ENCODE peak calls at places on chromosomes 4 and X, in five cellular contexts. J is AG09309, L is HL-60, T is breast epithelium, S is suprapubic skin. U is an unnamed sample.

GRCh38 chr4:110163327-110164070 is 34.9 kb downstream of the ELOVL6 start:
- DNase-seq in J (peak), T (no peak), S (no peak), L (no peak), U (no peak)

GRCh38 chrX:121308276-121308805 is 260.9 kb downstream of the GLUD2 start:
- DNase-seq in J (peak), S (no peak), L (peak), T (no peak), U (no peak)

GRCh38 chr4:65669981-65670330 is 333 bp downstream of the EPHA5 start:
- DNase-seq in T (no peak), L (no peak), S (no peak), J (no peak), U (no peak)

GRCh38 chr4:154082760-154083530 is 294.1 kb upstream of the SFRP2 start:
- DNase-seq in T (no peak), J (no peak), S (no peak), L (no peak), U (no peak)

GRCh38 chr4:47533689-47534347 is 48.7 kb downstream of the ATP10D start:
- DNase-seq in S (no peak), J (no peak), T (no peak), L (no peak), U (no peak)

GRCh38 chr4:110614981-110615365 is 7.9 kb downstream of the PITX2 start:
- DNase-seq in L (no peak), S (no peak), J (no peak), T (no peak), U (no peak)

GRCh38 chr4:182530451-182530850 is 287.2 kb downstream of the TENM3 start:
- DNase-seq in J (no peak), L (no peak), T (no peak), S (no peak), U (no peak)

GRCh38 chr4:110733901-110734300 is 111.0 kb upstream of the PITX2 start:
- DNase-seq in J (no peak), L (no peak), T (no peak), S (no peak), U (no peak)

GRCh38 chr4:157290622-157291021 is 70.1 kb downstream of the GRIA2 start:
- DNase-seq in J (no peak), T (no peak), S (no peak), L (no peak), U (no peak)

GRCh38 chr4:174228988-174229387 is 54.5 kb downstream of the FBXO8 start:
- DNase-seq in L (no peak), J (no peak), S (no peak), T (no peak), U (no peak)

GRCh38 chr4:76363556-76364290 is 57.2 kb downstream of the STBD1 start:
- DNase-seq in T (no peak), L (no peak), S (no peak), J (no peak), U (no peak)

GRCh38 chr4:43132010-43132582 is 239.6 kb downstream of the GRXCR1 start:
- DNase-seq in S (no peak), T (no peak), J (no peak), L (peak), U (peak)

GRCh38 chr4:87219648-87220093 is 747 bp downstream of the KLHL8 start:
- DNase-seq in T (no peak), S (no peak), L (peak), J (no peak), U (no peak)

GRCh38 chr4:153332936-153333335 is 11.6 kb upstream of the MND1 start:
- DNase-seq in S (no peak), T (no peak), L (no peak), J (no peak), U (no peak)

GRCh38 chrX:46203115-46203514 is 342.1 kb downstream of the ZNF674 start:
- DNase-seq in S (no peak), T (no peak), J (no peak), L (no peak), U (no peak)

GRCh38 chr4:95304898-95305297 is 243.9 kb downstream of the UNC5C start:
- DNase-seq in T (no peak), S (no peak), L (no peak), J (no peak), U (no peak)

GRCh38 chrX:16573781-16574180 is 76.2 kb upstream of the S100G start:
- DNase-seq in T (no peak), S (no peak), J (peak), L (no peak), U (no peak)

GRCh38 chr4:165398570-165398969 is 19.8 kb downstream of the CPE start:
- DNase-seq in L (no peak), T (no peak), J (no peak), S (no peak), U (no peak)

GRCh38 chr4:155509619-155510018 is 132.9 kb upstream of the MAP9 start:
- DNase-seq in S (no peak), T (no peak), L (no peak), J (no peak), U (no peak)

GRCh38 chr4:150145950-150146340 is 67.7 kb downstream of the DCLK2 start:
- DNase-seq in L (no peak), J (no peak), T (no peak), S (no peak), U (no peak)

GRCh38 chrX:119997570-119997969 is 54.0 kb upstream of the NKAP start:
- DNase-seq in T (no peak), S (no peak), J (no peak), L (no peak), U (no peak)

GRCh38 chrX:119999087-119999634 is 55.6 kb upstream of the NKAP start:
- DNase-seq in T (no peak), J (no peak), L (no peak), S (no peak), U (no peak)

GRCh38 chrX:119996069-119996468 is 52.5 kb upstream of the NKAP start:
- DNase-seq in J (no peak), L (no peak), T (no peak), S (no peak), U (no peak)

GRCh38 chrX:120000490-120001246 is 57.1 kb upstream of the NKAP start:
- DNase-seq in T (no peak), J (no peak), L (no peak), S (no peak), U (no peak)

GRCh38 chrX:119996600-119997524 is 53.3 kb upstream of the NKAP start:
- DNase-seq in S (no peak), L (no peak), T (no peak), J (no peak), U (no peak)
- H3K4me3 ChIP-seq in S (no peak), L (no peak), T (no peak), J (no peak), U (no peak)

GRCh38 chr4:785332-786073 is 40.4 kb downstream of the CPLX1 start:
- DNase-seq in S (no peak), T (no peak), J (no peak), L (no peak), U (no peak)
- H3K4me3 ChIP-seq in S (peak), T (peak), J (no peak), L (no peak), U (peak)

GRCh38 chr4:41635441-41635840 is 97.5 kb downstream of the LIMCH1 start:
- DNase-seq in J (no peak), S (no peak), T (no peak), L (no peak), U (no peak)

GRCh38 chr4:41639291-41639690 is 101.3 kb downstream of the LIMCH1 start:
- DNase-seq in J (no peak), T (no peak), L (no peak), S (no peak), U (no peak)

GRCh38 chr4:41638806-41639205 is 100.8 kb downstream of the LIMCH1 start:
- DNase-seq in J (no peak), S (no peak), L (no peak), T (no peak), U (no peak)

GRCh38 chr4:41640905-41641304 is 102.9 kb downstream of the LIMCH1 start:
- DNase-seq in L (no peak), S (no peak), J (no peak), T (no peak), U (no peak)

GRCh38 chr4:41638203-41638602 is 100.2 kb downstream of the LIMCH1 start:
- DNase-seq in J (no peak), T (no peak), L (no peak), S (no peak), U (no peak)
- H3K4me3 ChIP-seq in J (no peak), T (no peak), L (no peak), S (no peak), U (no peak)

GRCh38 chr4:74932010-74932409 is 906 bp upstream of the PARM1 start:
- DNase-seq in T (no peak), S (no peak), L (no peak), J (no peak), U (no peak)

GRCh38 chr4:74933562-74934015 is 673 bp downstream of the PARM1 start:
- DNase-seq in J (no peak), S (no peak), L (no peak), T (no peak), U (no peak)

GRCh38 chr4:74932832-74933561 is at the start of gene PARM1:
- DNase-seq in S (peak), T (peak), J (no peak), L (peak), U (peak)

GRCh38 chr4:74934822-74935326 is 2.0 kb downstream of the PARM1 start:
- DNase-seq in L (no peak), S (no peak), J (no peak), T (no peak), U (no peak)

GRCh38 chr4:74934016-74934821 is 1.3 kb downstream of the PARM1 start:
- DNase-seq in S (no peak), T (peak), J (no peak), L (no peak), U (no peak)
- H3K4me3 ChIP-seq in S (peak), T (peak), J (peak), L (no peak), U (peak)